ENCODE peak calls at places on chromosomes 12 and 14, in eight cellular contexts. Z, M, D, L, Y, K, V and A are unnamed samples.

GRCh38 chr12:71605034-71605433 is 58.6 kb downstream of the ZFC3H1 start:
- DNase-seq in Z (no peak), M (no peak), D (no peak), L (no peak), Y (no peak), K (no peak), V (no peak), A (no peak)

GRCh38 chr12:51389302-51389999 is 1.8 kb downstream of the GALNT6 start:
- DNase-seq in Z (no peak), M (no peak), D (no peak), L (no peak), Y (peak; percentile 39), K (no peak), V (peak; percentile 37), A (peak; percentile 28)

GRCh38 chr14:68633131-68633991 is 159.5 kb downstream of the ZFP36L1 start:
- DNase-seq in Z (no peak), M (no peak), D (no peak), L (peak; percentile 10), Y (no peak), K (no peak), V (no peak), A (no peak)

GRCh38 chr12:10241276-10241675 is 28.6 kb downstream of the GABARAPL1 start:
- DNase-seq in Z (no peak), M (no peak), D (no peak), L (no peak), Y (no peak), K (no peak), V (no peak), A (no peak)

GRCh38 chr12:132812631-132813305 is 15.9 kb downstream of the GOLGA3 start:
- DNase-seq in Z (no peak), M (no peak), D (no peak), L (no peak), Y (no peak), K (no peak), V (no peak), A (no peak)

GRCh38 chr12:32505546-32505945 is 106.2 kb downstream of the FGD4 start:
- DNase-seq in Z (no peak), M (no peak), D (no peak), L (peak; percentile 35), Y (no peak), K (no peak), V (no peak), A (no peak)

GRCh38 chr12:111129149-111129548 is 208.8 kb upstream of the MYL2 start:
- DNase-seq in Z (no peak), M (no peak), D (no peak), L (no peak), Y (no peak), K (no peak), V (no peak), A (no peak)

GRCh38 chr14:24051789-24052655 is at the start of gene CARMIL3:
- DNase-seq in Z (no peak), M (peak; percentile 81), D (no peak), L (peak; percentile 68), Y (peak; percentile 73), K (peak; percentile 85), V (peak; percentile 72), A (peak; percentile 88)

GRCh38 chr14:86311151-86311550 is 781.2 kb downstream of the FLRT2 start:
- DNase-seq in Z (no peak), M (no peak), D (no peak), L (no peak), Y (no peak), K (no peak), V (no peak), A (no peak)

GRCh38 chr12:60872850-60873713 is 1277.3 kb downstream of the SLC16A7 start:
- DNase-seq in Z (no peak), M (no peak), D (no peak), L (no peak), Y (peak; percentile 17), K (no peak), V (no peak), A (peak; percentile 63)

GRCh38 chr12:58071994-58072393 is 130.6 kb downstream of the ATP23 start:
- DNase-seq in Z (no peak), M (no peak), D (no peak), L (no peak), Y (no peak), K (no peak), V (no peak), A (no peak)

GRCh38 chr12:120800665-120801064 is 75.0 kb downstream of the ACADS start:
- DNase-seq in Z (no peak), M (no peak), D (no peak), L (no peak), Y (no peak), K (no peak), V (no peak), A (no peak)

GRCh38 chr14:62914025-62914424 is 131.2 kb downstream of the KCNH5 start:
- DNase-seq in Z (no peak), M (no peak), D (no peak), L (peak; percentile 27), Y (no peak), K (no peak), V (no peak), A (no peak)

GRCh38 chr14:68936476-68936875 is 42.6 kb downstream of the ACTN1 start:
- DNase-seq in Z (no peak), M (no peak), D (no peak), L (no peak), Y (no peak), K (no peak), V (no peak), A (peak; percentile 52)

GRCh38 chr12:34401659-34402227 is 379.4 kb downstream of the ALG10 start:
- DNase-seq in Z (no peak), M (peak; percentile 38), D (no peak), L (no peak), Y (no peak), K (peak; percentile 38), V (no peak), A (peak; percentile 73)

GRCh38 chr12:43766291-43766690 is 7.5 kb downstream of the IRAK4 start:
- DNase-seq in Z (no peak), M (no peak), D (no peak), L (no peak), Y (no peak), K (no peak), V (no peak), A (no peak)

GRCh38 chr14:38366374-38366773 is 110.5 kb upstream of the CLEC14A start:
- DNase-seq in Z (no peak), M (no peak), D (no peak), L (peak; percentile 49), Y (no peak), K (no peak), V (no peak), A (no peak)

GRCh38 chr12:58655375-58655774 is 264.9 kb downstream of the LRIG3 start:
- DNase-seq in Z (no peak), M (no peak), D (no peak), L (no peak), Y (no peak), K (no peak), V (no peak), A (no peak)

GRCh38 chr12:95322335-95322734 is 104.7 kb downstream of the VEZT start:
- DNase-seq in Z (no peak), M (no peak), D (no peak), L (no peak), Y (no peak), K (no peak), V (no peak), A (no peak)

GRCh38 chr14:75315143-75315542 is 36.5 kb downstream of the FOS start:
- DNase-seq in Z (no peak), M (no peak), D (no peak), L (peak; percentile 62), Y (no peak), K (no peak), V (peak; percentile 43), A (no peak)

GRCh38 chr14:103879570-103880333 is 32.4 kb upstream of the PPP1R13B start:
- DNase-seq in Z (no peak), M (peak; percentile 87), D (no peak), L (no peak), Y (no peak), K (peak; percentile 82), V (peak; percentile 84), A (no peak)

GRCh38 chr14:28461379-28461778 is 305.2 kb upstream of the FOXG1 start:
- DNase-seq in Z (no peak), M (no peak), D (no peak), L (no peak), Y (no peak), K (no peak), V (no peak), A (no peak)

GRCh38 chr14:102215522-102216250 is 76.0 kb downstream of the WDR20 start:
- DNase-seq in Z (no peak), M (peak; percentile 28), D (no peak), L (peak; percentile 45), Y (no peak), K (no peak), V (no peak), A (peak; percentile 47)

GRCh38 chr12:56143870-56144269 is 8.5 kb upstream of the MYL6B start:
- DNase-seq in Z (no peak), M (no peak), D (no peak), L (no peak), Y (no peak), K (peak; percentile 41), V (peak; percentile 62), A (no peak)

GRCh38 chr14:34262511-34262910 is 199.5 kb downstream of the SPTSSA start:
- DNase-seq in Z (no peak), M (no peak), D (no peak), L (peak; percentile 29), Y (no peak), K (no peak), V (no peak), A (no peak)

GRCh38 chr12:124553862-124554428 is 13.5 kb downstream of the NCOR2 start:
- DNase-seq in Z (no peak), M (no peak), D (no peak), L (no peak), Y (no peak), K (no peak), V (no peak), A (peak; percentile 67)
- H3K4me1 ChIP-seq in Z (peaks cover 71% of the 10 kb centered on the region), M (peaks cover 5% of the 10 kb centered on the region), D (peaks cover 10% of the 10 kb centered on the region), L (peaks cover 54% of the 10 kb centered on the region), Y (no peaks in the 10 kb centered on the region), K (peaks cover 95% of the 10 kb centered on the region), V (peaks cover 47% of the 10 kb centered on the region), A (no peaks in the 10 kb centered on the region)

DNA sequence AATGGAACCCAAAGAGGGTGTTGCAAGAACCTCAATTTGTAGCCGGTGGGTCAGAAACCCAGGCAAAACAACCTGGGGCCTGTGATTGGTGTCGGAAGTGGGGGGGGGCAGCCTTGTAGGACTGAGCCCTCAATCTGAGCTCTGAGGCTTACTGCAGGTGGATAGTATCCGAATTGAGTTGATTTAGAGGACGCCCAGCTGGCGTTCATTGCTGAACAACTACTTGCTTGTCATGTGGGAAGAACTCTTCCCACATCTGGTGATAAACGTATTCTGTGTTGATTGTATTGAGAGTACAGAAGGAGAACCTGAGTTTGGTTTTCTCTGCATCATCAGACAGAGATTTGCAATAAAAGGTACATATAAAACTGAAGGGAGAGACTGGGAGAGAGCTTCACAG is 5.1 kb downstream of the ANO6 start:
- DNase-seq in Z (no peak), M (no peak), D (no peak), L (no peak), Y (no peak), K (no peak), V (no peak), A (no peak)
- H3K4me1 ChIP-seq in Z (peaks cover 38% of the 10 kb centered on the region), M (peaks cover 19% of the 10 kb centered on the region), D (peaks cover 5% of the 10 kb centered on the region), L (peaks cover 63% of the 10 kb centered on the region), Y (peaks cover 38% of the 10 kb centered on the region), K (peaks cover 53% of the 10 kb centered on the region), V (peaks cover 6% of the 10 kb centered on the region), A (no peaks in the 10 kb centered on the region)

GRCh38 chr12:88519802-88520435 is 60.4 kb downstream of the KITLG start:
- DNase-seq in Z (no peak), M (no peak), D (no peak), L (no peak), Y (no peak), K (no peak), V (no peak), A (no peak)
- H3K4me1 ChIP-seq in Z (peaks cover 3% of the 10 kb centered on the region), M (peaks cover 15% of the 10 kb centered on the region), D (no peaks in the 10 kb centered on the region), L (peaks cover 13% of the 10 kb centered on the region), Y (no peaks in the 10 kb centered on the region), K (peaks cover 10% of the 10 kb centered on the region), V (peaks cover 10% of the 10 kb centered on the region), A (no peaks in the 10 kb centered on the region)

GRCh38 chr14:99242816-99243795 is 28.9 kb downstream of the BCL11B start:
- DNase-seq in Z (no peak), M (no peak), D (no peak), L (no peak), Y (no peak), K (no peak), V (no peak), A (no peak)
- H3K4me1 ChIP-seq in Z (no peaks in the 10 kb centered on the region), M (no peaks in the 10 kb centered on the region), D (peaks cover 14% of the 10 kb centered on the region), L (peaks cover 89% of the 10 kb centered on the region), Y (peaks cover 9% of the 10 kb centered on the region), K (no peaks in the 10 kb centered on the region), V (peaks cover 18% of the 10 kb centered on the region), A (no peaks in the 10 kb centered on the region)